ENCODE peak calls at places on chromosomes 12 and 14, in ten cellular contexts. V, A, W, I, M, S, J, R, O and D are unnamed samples.
A peak's percentile ranks its signal among the peaks of the same experiment; 100 is the strongest.

GRCh38 chr12:103169-103981 is 36.8 kb downstream of the IQSEC3 start:
- DNase-seq in V (no peak), A (no peak), W (no peak), I (no peak), M (no peak), S (no peak), J (no peak), R (no peak), O (peak; percentile 90), D (no peak)

GRCh38 chr12:67241482-67241881 is 27.7 kb upstream of the CAND1 start:
- DNase-seq in V (no peak), A (no peak), W (no peak), I (peak; percentile 38), M (no peak), S (no peak), J (peak; percentile 2), R (no peak), O (no peak), D (no peak)

GRCh38 chr12:96153131-96153724 is 40.9 kb upstream of the ELK3 start:
- DNase-seq in V (no peak), A (no peak), W (no peak), I (no peak), M (no peak), S (no peak), J (no peak), R (no peak), O (peak; percentile 26), D (no peak)

GRCh38 chr14:96926006-96926405 is 128.8 kb downstream of the VRK1 start:
- DNase-seq in V (no peak), A (no peak), W (no peak), I (no peak), M (no peak), S (no peak), J (no peak), R (no peak), O (no peak), D (no peak)

GRCh38 chr12:105920161-105920684 is 218.5 kb downstream of the NUAK1 start:
- DNase-seq in V (no peak), A (no peak), W (no peak), I (no peak), M (no peak), S (no peak), J (peak; percentile 61), R (no peak), O (no peak), D (peak; percentile 61)

GRCh38 chr12:113842699-113843098 is 123.4 kb downstream of the RBM19 start:
- DNase-seq in V (no peak), A (no peak), W (no peak), I (no peak), M (no peak), S (no peak), J (no peak), R (no peak), O (no peak), D (no peak)

GRCh38 chr14:64879635-64880381 is at the start of gene SPTB:
- DNase-seq in V (peak; percentile 53), A (no peak), W (no peak), I (no peak), M (no peak), S (peak; percentile 64), J (no peak), R (peak; percentile 68), O (peak; percentile 76), D (no peak)

GRCh38 chr14:78071016-78071549 is 99.1 kb upstream of the NRXN3 start:
- DNase-seq in V (no peak), A (no peak), W (no peak), I (no peak), M (no peak), S (no peak), J (no peak), R (no peak), O (no peak), D (no peak)

GRCh38 chr12:69514845-69515244 is 44.7 kb downstream of the FRS2 start:
- DNase-seq in V (no peak), A (no peak), W (no peak), I (no peak), M (no peak), S (no peak), J (no peak), R (no peak), O (no peak), D (no peak)

GRCh38 chr12:28017126-28017872 is 44.8 kb upstream of the PTHLH start:
- DNase-seq in V (no peak), A (no peak), W (no peak), I (no peak), M (no peak), S (no peak), J (peak; percentile 37), R (no peak), O (no peak), D (no peak)

DNA sequence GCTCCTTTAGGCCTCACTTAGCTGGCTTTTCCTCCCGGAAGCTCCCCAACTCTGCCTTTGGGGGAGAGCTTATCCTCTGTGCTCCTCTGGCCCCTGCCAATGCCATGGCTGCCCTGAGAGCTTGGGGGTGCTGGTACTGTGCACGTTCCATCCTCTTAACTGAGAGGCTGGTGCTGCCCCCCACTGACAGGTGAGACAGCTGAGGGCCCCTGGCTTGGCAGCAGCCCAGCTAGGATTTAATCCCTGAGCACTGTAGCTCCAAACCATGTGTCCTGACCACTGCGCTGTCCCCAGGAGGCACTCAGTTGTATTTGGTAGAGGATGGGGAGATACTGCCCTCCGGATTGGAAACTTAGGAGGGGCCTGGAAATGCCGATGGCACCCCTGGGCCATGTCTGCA is 46.1 kb downstream of the UBE3B start:
- DNase-seq in V (no peak), A (no peak), W (no peak), I (no peak), M (no peak), S (no peak), J (no peak), R (no peak), O (no peak), D (no peak)
- TF ChIP-seq CTCF in V (no peak), A (no peak), W (no peak), I (no peak), M (no peak), S (no peak), J (no peak), R (no peak), O (no peak), D (no peak)

GRCh38 chr14:69933623-69934275 is 54.5 kb downstream of the SMOC1 start:
- DNase-seq in V (no peak), A (no peak), W (no peak), I (no peak), M (no peak), S (no peak), J (no peak), R (no peak), O (no peak), D (no peak)

GRCh38 chr14:69938751-69939150 is 59.5 kb downstream of the SMOC1 start:
- DNase-seq in V (no peak), A (no peak), W (no peak), I (no peak), M (no peak), S (no peak), J (no peak), R (no peak), O (no peak), D (peak; percentile 15)

GRCh38 chr14:69932391-69932790 is 53.2 kb downstream of the SMOC1 start:
- DNase-seq in V (no peak), A (no peak), W (no peak), I (no peak), M (no peak), S (no peak), J (no peak), R (no peak), O (peak; percentile 10), D (no peak)

GRCh38 chr14:69941768-69942742 is 62.8 kb downstream of the SMOC1 start:
- DNase-seq in V (no peak), A (no peak), W (no peak), I (no peak), M (no peak), S (no peak), J (no peak), R (no peak), O (no peak), D (no peak)

GRCh38 chr14:69937367-69937777 is 58.2 kb downstream of the SMOC1 start:
- DNase-seq in V (no peak), A (no peak), W (no peak), I (no peak), M (no peak), S (no peak), J (no peak), R (no peak), O (no peak), D (peak; percentile 23)
- TF ChIP-seq CTCF in V (no peak), A (no peak), W (no peak), I (no peak), M (no peak), S (no peak), J (no peak), R (no peak), O (no peak), D (no peak)

DNA sequence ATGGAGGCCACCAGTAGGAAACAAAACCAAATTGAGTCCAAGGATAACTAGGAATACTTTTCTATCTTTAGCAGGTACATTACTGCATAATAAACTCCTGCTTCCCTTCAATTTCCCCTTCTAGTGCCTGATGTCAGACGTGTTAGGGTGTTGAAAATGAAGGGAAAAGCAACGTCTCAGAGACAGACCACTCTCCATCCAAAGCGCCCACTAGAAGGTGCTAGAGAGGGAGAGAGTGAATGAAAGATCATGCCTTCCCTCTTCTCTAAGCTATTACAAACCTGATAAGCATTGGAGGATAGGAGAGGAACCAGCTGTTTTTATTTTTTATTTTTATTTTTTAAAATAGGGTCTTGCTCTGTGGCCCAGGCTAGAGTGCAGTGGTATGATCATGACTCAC is 64.1 kb downstream of the ZNF641 start:
- DNase-seq in V (no peak), A (no peak), W (no peak), I (no peak), M (no peak), S (no peak), J (peak; percentile 14), R (no peak), O (peak; percentile 72), D (no peak)
- TF ChIP-seq CTCF in V (no peak), A (peak; percentile 20), W (no peak), I (peak; percentile 7), M (no peak), S (peak; percentile 13), J (peak; percentile 59), R (no peak), O (peak; percentile 74), D (peak; percentile 25)

GRCh38 chr14:99037777-99038176 is 234.2 kb downstream of the BCL11B start:
- DNase-seq in V (peak; percentile 24), A (no peak), W (no peak), I (no peak), M (no peak), S (no peak), J (no peak), R (no peak), O (peak; percentile 35), D (no peak)
- TF ChIP-seq CTCF in V (no peak), A (peak; percentile 19), W (no peak), I (no peak), M (no peak), S (no peak), J (no peak), R (no peak), O (peak; percentile 14), D (no peak)

GRCh38 chr12:59431266-59431665 is 164.6 kb upstream of the SLC16A7 start:
- DNase-seq in V (no peak), A (no peak), W (no peak), I (peak; percentile 2), M (no peak), S (no peak), J (peak; percentile 40), R (no peak), O (peak; percentile 21), D (peak; percentile 11)
- TF ChIP-seq CTCF in V (no peak), A (no peak), W (no peak), I (peak; percentile 29), M (no peak), S (no peak), J (peak; percentile 35), R (no peak), O (peak; percentile 57), D (no peak)